ENCODE peak calls at places on chromosomes 3 and 15, in five cellular contexts. N, T, F, W and Y are unnamed samples.
A peak's percentile ranks its signal among the peaks of the same experiment; 100 is the strongest.

GRCh38 chr15:64596701-64597468 is 136.5 kb downstream of the ZNF609 start:
- DNase-seq in N (peak; percentile 38), T (no peak), F (no peak), W (peak; percentile 78), Y (peak; percentile 73)

GRCh38 chr3:114450008-114450596 is 156.3 kb downstream of the TIGIT start:
- DNase-seq in N (no peak), T (no peak), F (no peak), W (no peak), Y (no peak)

GRCh38 chr3:151169700-151170224 is 33.3 kb downstream of the GPR171 start:
- DNase-seq in N (peak; percentile 30), T (no peak), F (no peak), W (no peak), Y (peak; percentile 14)

GRCh38 chr15:69045810-69046209 is 31.3 kb downstream of the NOX5 start:
- DNase-seq in N (peak; percentile 26), T (peak; percentile 39), F (no peak), W (peak; percentile 60), Y (no peak)

GRCh38 chr3:31391150-31391549 is 141.6 kb upstream of the STT3B start:
- DNase-seq in N (no peak), T (no peak), F (no peak), W (peak; percentile 61), Y (no peak)

GRCh38 chr3:50050361-50050760 is 38.4 kb upstream of the RBM5 start:
- DNase-seq in N (peak; percentile 82), T (no peak), F (no peak), W (no peak), Y (no peak)

GRCh38 chr15:80480909-80481308 is 76.7 kb downstream of the ARNT2 start:
- DNase-seq in N (peak; percentile 95), T (no peak), F (no peak), W (no peak), Y (no peak)

GRCh38 chr15:78976691-78977090 is 31.8 kb upstream of the CTSH start:
- DNase-seq in N (no peak), T (no peak), F (no peak), W (no peak), Y (no peak)

GRCh38 chr15:25900901-25901300 is 37.8 kb upstream of the ATP10A start:
- DNase-seq in N (peak; percentile 93), T (no peak), F (no peak), W (no peak), Y (no peak)

GRCh38 chr3:167723872-167724271 is 10.8 kb downstream of the PDCD10 start:
- DNase-seq in N (no peak), T (no peak), F (no peak), W (no peak), Y (no peak)

GRCh38 chr15:62482715-62483429 is 317.8 kb upstream of the C2CD4B start:
- DNase-seq in N (peak; percentile 81), T (no peak), F (peak; percentile 74), W (peak; percentile 72), Y (peak; percentile 8)

GRCh38 chr15:39743611-39744010 is 39.0 kb downstream of the FSIP1 start:
- DNase-seq in N (no peak), T (peak; percentile 34), F (no peak), W (no peak), Y (no peak)

GRCh38 chr15:25939122-25939521 is 76.0 kb upstream of the ATP10A start:
- DNase-seq in N (no peak), T (no peak), F (no peak), W (no peak), Y (no peak)

GRCh38 chr3:188067932-188068331 is 86.0 kb upstream of the LPP start:
- DNase-seq in N (peak; percentile 79), T (no peak), F (no peak), W (no peak), Y (no peak)

GRCh38 chr3:193207874-193208273 is 33.1 kb upstream of the PLAAT1 start:
- DNase-seq in N (no peak), T (no peak), F (no peak), W (no peak), Y (peak; percentile 1)

GRCh38 chr3:142224482-142225072 is 808 bp downstream of the GK5 start:
- DNase-seq in N (peak; percentile 22), T (no peak), F (no peak), W (no peak), Y (no peak)

GRCh38 chr3:21642433-21642832 is 108.6 kb downstream of the ZNF385D start:
- DNase-seq in N (no peak), T (no peak), F (no peak), W (no peak), Y (no peak)

GRCh38 chr15:45918839-45919238 is 284.0 kb downstream of the SQOR start:
- DNase-seq in N (no peak), T (no peak), F (no peak), W (no peak), Y (no peak)

GRCh38 chr3:134274571-134274970 is 23.9 kb upstream of the RYK start:
- DNase-seq in N (peak; percentile 38), T (no peak), F (no peak), W (no peak), Y (no peak)

GRCh38 chr3:72753495-72753894 is 94.8 kb downstream of the SHQ1 start:
- DNase-seq in N (no peak), T (no peak), F (no peak), W (no peak), Y (no peak)

GRCh38 chr3:190728574-190729246 is 133.8 kb downstream of the GMNC start:
- DNase-seq in N (peak; percentile 29), T (no peak), F (no peak), W (no peak), Y (no peak)

GRCh38 chr3:196322-197153 is at the start of gene CHL1:
- DNase-seq in N (no peak), T (no peak), F (peak; percentile 82), W (peak; percentile 72), Y (no peak)

GRCh38 chr15:68792901-68793766 is 27.6 kb downstream of the ANP32A start:
- DNase-seq in N (no peak), T (no peak), F (no peak), W (no peak), Y (no peak)

GRCh38 chr3:33313331-33313730 is 36.1 kb downstream of the FBXL2 start:
- DNase-seq in N (no peak), T (no peak), F (no peak), W (no peak), Y (no peak)

GRCh38 chr3:115100172-115100571 is 46.9 kb downstream of the ZBTB20 start:
- DNase-seq in N (peak; percentile 51), T (no peak), F (peak; percentile 12), W (peak; percentile 1), Y (no peak)

GRCh38 chr3:4222574-4222973 is 80.6 kb upstream of the SETMAR start:
- DNase-seq in N (no peak), T (no peak), F (no peak), W (no peak), Y (no peak)

GRCh38 chr3:145983101-145983500 is 177.9 kb downstream of the PLOD2 start:
- DNase-seq in N (no peak), T (no peak), F (no peak), W (no peak), Y (no peak)

GRCh38 chr15:71437919-71438318 is 322.6 kb downstream of the THSD4 start:
- DNase-seq in N (peak; percentile 13), T (peak; percentile 48), F (no peak), W (no peak), Y (no peak)

GRCh38 chr3:113698891-113699465 is 2.5 kb upstream of the USF3 start:
- DNase-seq in N (peak; percentile 57), T (peak; percentile 38), F (peak; percentile 14), W (peak; percentile 21), Y (no peak)

GRCh38 chr3:13494463-13495350 is 14.6 kb downstream of the HDAC11 start:
- DNase-seq in N (peak; percentile 68), T (no peak), F (peak; percentile 54), W (peak; percentile 60), Y (peak; percentile 33)

GRCh38 chr3:76657909-76658308 is 382.0 kb upstream of the ROBO2 start:
- DNase-seq in N (no peak), T (no peak), F (no peak), W (no peak), Y (no peak)

GRCh38 chr15:71629761-71630499 is 180.4 kb upstream of the NR2E3 start:
- DNase-seq in N (no peak), T (no peak), F (peak; percentile 9), W (no peak), Y (no peak)

GRCh38 chr3:38003817-38004414 is 13.3 kb downstream of the VILL start:
- DNase-seq in N (no peak), T (no peak), F (no peak), W (no peak), Y (no peak)

GRCh38 chr3:10601131-10601856 is 95.9 kb upstream of the ATP2B2 start:
- DNase-seq in N (peak; percentile 25), T (no peak), F (no peak), W (no peak), Y (no peak)

GRCh38 chr3:137008976-137009375 is 51.2 kb downstream of the IL20RB start:
- DNase-seq in N (no peak), T (no peak), F (no peak), W (no peak), Y (no peak)

GRCh38 chr3:137010137-137010536 is 52.4 kb downstream of the IL20RB start:
- DNase-seq in N (no peak), T (no peak), F (no peak), W (no peak), Y (no peak)

GRCh38 chr3:137013955-137014688 is 56.3 kb downstream of the IL20RB start:
- DNase-seq in N (peak; percentile 91), T (peak; percentile 88), F (peak; percentile 84), W (peak; percentile 90), Y (peak; percentile 76)

GRCh38 chr3:137012097-137012501 is 54.3 kb downstream of the IL20RB start:
- DNase-seq in N (peak; percentile 88), T (no peak), F (no peak), W (no peak), Y (no peak)
- H2AFZ ChIP-seq in N (peak overlapping the region; percentile 24), T (no peak overlapping the region), F (no peak overlapping the region), W (peak overlapping the region; percentile 40), Y (no peak overlapping the region)

DNA sequence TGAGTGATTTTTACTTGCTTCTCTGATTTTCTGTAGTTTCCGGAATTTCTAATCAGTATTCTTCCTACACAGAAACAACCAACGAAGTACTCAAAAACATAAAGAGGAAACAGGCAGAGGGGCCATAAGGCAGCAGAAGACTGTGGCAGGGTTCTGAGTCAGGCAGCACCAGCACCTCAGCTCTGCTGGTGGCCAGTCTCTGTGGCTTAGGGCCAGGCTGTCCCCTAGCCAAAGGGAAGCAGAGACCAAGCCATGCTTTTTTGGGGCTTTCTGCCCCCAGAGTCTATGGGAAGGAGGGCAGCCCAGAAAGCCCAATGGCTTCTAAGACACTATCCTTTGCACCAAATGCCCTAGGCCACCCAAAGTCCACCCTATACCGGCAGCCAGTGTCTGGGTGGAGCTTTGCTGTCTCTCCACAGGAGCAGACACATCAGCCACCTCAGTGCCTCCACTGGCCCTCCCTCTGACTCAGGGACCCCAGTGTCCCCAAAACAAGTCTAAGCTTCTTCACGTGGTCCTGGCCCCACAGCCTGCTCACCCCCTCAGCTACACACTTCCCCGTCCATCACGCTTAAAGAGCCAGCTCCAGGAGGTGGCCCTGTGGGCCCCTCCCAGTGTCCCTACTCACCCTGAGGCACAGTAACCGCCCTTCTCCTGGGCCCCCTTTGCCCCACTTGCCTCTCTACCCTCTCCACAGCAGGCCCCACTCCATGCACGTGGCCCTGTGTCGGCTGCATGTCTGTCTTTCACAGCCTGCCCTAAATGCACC is 46.2 kb downstream of the CCDC12 start:
- DNase-seq in N (no peak), T (no peak), F (no peak), W (no peak), Y (no peak)
- H3F3A ChIP-seq in N (peaks cover 26% of the 10 kb centered on the region), T (peaks cover 38% of the 10 kb centered on the region), F (peaks cover 12% of the 10 kb centered on the region), W (no peaks in the 10 kb centered on the region), Y (peaks cover 22% of the 10 kb centered on the region)

GRCh38 chr15:60590935-60591490 is 112.1 kb upstream of the ICE2 start:
- DNase-seq in N (peak; percentile 75), T (peak; percentile 21), F (peak; percentile 73), W (peak; percentile 91), Y (peak; percentile 66)
- H2AFZ ChIP-seq in N (peak overlapping the region; percentile 60), T (peak overlapping the region; percentile 80), F (peak overlapping the region; percentile 38), W (peak overlapping the region; percentile 89), Y (peak overlapping the region; percentile 63)

GRCh38 chr3:186998937-186999368 is 68.6 kb downstream of the ST6GAL1 start:
- DNase-seq in N (no peak), T (no peak), F (no peak), W (peak; percentile 35), Y (peak; percentile 63)
- H3F3A ChIP-seq in N (no peaks in the 10 kb centered on the region), T (no peaks in the 10 kb centered on the region), F (no peaks in the 10 kb centered on the region), W (peaks cover 9% of the 10 kb centered on the region), Y (peaks cover 76% of the 10 kb centered on the region)